ENCODE peak calls at places on chromosomes 12 and 14, in ten cellular contexts. L is A549; R is stimulated activated CD4-positive, alpha-beta T cell treated with anti-CD3 and anti-CD28 coated beads, Interleukin-1b, Interleukin-23, amount 100 ng/mL, for 1 hour; M is NT2/D1; K is colonic mucosa; Y is NCI-H226; Q is NCI-H2171; Z is dorsolateral prefrontal cortex; A is amniotic stem cell; J is SK-MEL-5. E is an unnamed sample.

GRCh38 chr12:124529595-124530276 is 37.7 kb downstream of the NCOR2 start:
- DNase-seq in L (no peak), R (no peak), M (no peak), K (no peak), Y (no peak), Q (no peak), Z (no peak), A (no peak), J (no peak), E (no peak)

GRCh38 chr14:28678887-28679286 is 87.7 kb upstream of the FOXG1 start:
- DNase-seq in L (no peak), R (no peak), M (no peak), K (no peak), Y (no peak), Q (no peak), Z (no peak), A (no peak), J (no peak), E (no peak)

GRCh38 chr12:54019924-54020586 is 8.2 kb upstream of the HOXC6 start:
- DNase-seq in L (no peak), R (no peak), M (no peak), K (no peak), Y (no peak), Q (no peak), Z (no peak), A (no peak), J (peak), E (no peak)

GRCh38 chr14:20743556-20743955 is 2.1 kb upstream of the EDDM3A start:
- DNase-seq in L (no peak), R (no peak), M (no peak), K (no peak), Y (no peak), Q (no peak), Z (no peak), A (no peak), J (no peak), E (no peak)

GRCh38 chr14:50658203-50658602 is 9.9 kb downstream of the SAV1 start:
- DNase-seq in L (no peak), R (no peak), M (no peak), K (no peak), Y (peak), Q (no peak), Z (no peak), A (no peak), J (peak), E (no peak)

GRCh38 chr14:63192085-63192484 is 12.2 kb upstream of the RHOJ start:
- DNase-seq in L (no peak), R (no peak), M (no peak), K (no peak), Y (peak), Q (no peak), Z (no peak), A (no peak), J (no peak), E (no peak)

GRCh38 chr14:35292770-35293561 is 784 bp downstream of the PSMA6 start:
- DNase-seq in L (no peak), R (no peak), M (no peak), K (no peak), Y (no peak), Q (no peak), Z (no peak), A (no peak), J (no peak), E (no peak)

GRCh38 chr12:6860942-6861341 is 6.4 kb upstream of the TPI1 start:
- DNase-seq in L (no peak), R (no peak), M (no peak), K (no peak), Y (no peak), Q (no peak), Z (no peak), A (no peak), J (no peak), E (no peak)

GRCh38 chr12:26195250-26195640 is at the start of gene SSPN:
- DNase-seq in L (no peak), R (no peak), M (peak), K (peak), Y (no peak), Q (peak), Z (peak), A (peak), J (peak), E (peak)

GRCh38 chr12:51924551-51925399 is 17.5 kb downstream of the ACVRL1 start:
- DNase-seq in L (no peak), R (no peak), M (no peak), K (no peak), Y (no peak), Q (no peak), Z (no peak), A (no peak), J (no peak), E (no peak)

GRCh38 chr14:74825008-74825407 is 50.9 kb downstream of the PROX2 start:
- DNase-seq in L (no peak), R (no peak), M (no peak), K (no peak), Y (peak), Q (no peak), Z (no peak), A (peak), J (no peak), E (no peak)

GRCh38 chr14:89841855-89842254 is 112.7 kb downstream of the EFCAB11 start:
- DNase-seq in L (no peak), R (no peak), M (no peak), K (no peak), Y (no peak), Q (no peak), Z (no peak), A (no peak), J (no peak), E (no peak)

GRCh38 chr12:88052686-88053085 is 23.5 kb upstream of the C12orf50 start:
- DNase-seq in L (no peak), R (no peak), M (peak), K (peak), Y (peak), Q (no peak), Z (peak), A (peak), J (peak), E (peak)

E was measured in NCI-H524.